ENCODE peak calls at places on chromosomes 6 and 20, in seven cellular contexts. I is prostate gland; N is Panc1; G is cardiac muscle cell; Z is PC-3; K is CD8-positive, alpha-beta memory T cell; A is OCI-LY7. T is an unnamed sample.

GRCh38 chr20:23049201-23049932 is at the start of gene THBD:
- DNase-seq in G (peak), Z (peak), K (no peak), I (peak), A (no peak), N (no peak), T (no peak)

GRCh38 chr6:113856571-113857564 is at the start of gene MARCKS:
- DNase-seq in K (peak), G (peak), N (no peak), A (peak), I (peak), Z (peak), T (no peak)

GRCh38 chr6:33317418-33317667 is 201 bp downstream of the ZBTB22 start:
- DNase-seq in I (no peak), G (no peak), Z (no peak), K (no peak), N (no peak), A (no peak), T (no peak)

GRCh38 chr6:108120311-108120710 is 45.5 kb upstream of the NR2E1 start:
- DNase-seq in A (no peak), K (no peak), Z (no peak), I (no peak), N (no peak), G (no peak), T (no peak)

GRCh38 chr6:43793875-43794242 is 23.8 kb downstream of the VEGFA start:
- DNase-seq in Z (no peak), G (no peak), I (no peak), N (no peak), K (no peak), A (no peak), T (no peak)

GRCh38 chr20:46206025-46206424 is 87.9 kb downstream of the CD40 start:
- DNase-seq in N (peak), I (no peak), Z (peak), A (no peak), G (peak), K (no peak), T (no peak)

GRCh38 chr6:5941188-5941587 is 65.5 kb downstream of the NRN1 start:
- DNase-seq in N (no peak), Z (no peak), K (no peak), G (peak), I (no peak), A (no peak), T (no peak)

GRCh38 chr6:125114248-125114858 is 39.2 kb upstream of the TPD52L1 start:
- DNase-seq in I (peak), K (peak), G (peak), Z (peak), A (peak), N (no peak), T (no peak)

GRCh38 chr20:48819089-48819488 is 8.7 kb downstream of the PREX1 start:
- DNase-seq in G (no peak), A (no peak), Z (no peak), I (no peak), N (no peak), K (no peak), T (no peak)
- H3K27ac ChIP-seq in G (no peak), A (peak), Z (no peak), I (no peak), N (no peak), K (peak), T (no peak)

DNA sequence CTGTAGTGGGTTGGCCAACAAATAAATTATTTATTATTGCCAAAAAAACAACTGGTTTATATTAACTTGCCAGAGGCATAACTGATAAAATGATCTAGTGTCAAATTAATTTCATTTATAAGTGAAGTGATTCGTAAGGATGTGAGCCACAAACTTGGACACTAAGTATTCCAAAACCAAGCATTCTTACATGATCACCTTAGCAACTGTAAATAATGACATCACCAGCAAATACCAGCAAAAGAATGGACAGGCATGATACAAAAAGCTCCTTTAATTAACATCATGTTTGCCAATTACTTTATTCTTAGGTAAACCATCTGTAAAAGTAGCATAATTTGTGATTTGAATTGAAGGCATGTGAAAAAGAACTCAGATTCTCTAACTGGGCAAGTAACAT is 17.2 kb upstream of the FNDC1 start:
- DNase-seq in K (no peak), N (no peak), A (no peak), G (no peak), Z (no peak), I (no peak), T (no peak)
- H3K27ac ChIP-seq in K (no peak), N (no peak), A (no peak), G (no peak), Z (no peak), I (no peak), T (no peak)

DNA sequence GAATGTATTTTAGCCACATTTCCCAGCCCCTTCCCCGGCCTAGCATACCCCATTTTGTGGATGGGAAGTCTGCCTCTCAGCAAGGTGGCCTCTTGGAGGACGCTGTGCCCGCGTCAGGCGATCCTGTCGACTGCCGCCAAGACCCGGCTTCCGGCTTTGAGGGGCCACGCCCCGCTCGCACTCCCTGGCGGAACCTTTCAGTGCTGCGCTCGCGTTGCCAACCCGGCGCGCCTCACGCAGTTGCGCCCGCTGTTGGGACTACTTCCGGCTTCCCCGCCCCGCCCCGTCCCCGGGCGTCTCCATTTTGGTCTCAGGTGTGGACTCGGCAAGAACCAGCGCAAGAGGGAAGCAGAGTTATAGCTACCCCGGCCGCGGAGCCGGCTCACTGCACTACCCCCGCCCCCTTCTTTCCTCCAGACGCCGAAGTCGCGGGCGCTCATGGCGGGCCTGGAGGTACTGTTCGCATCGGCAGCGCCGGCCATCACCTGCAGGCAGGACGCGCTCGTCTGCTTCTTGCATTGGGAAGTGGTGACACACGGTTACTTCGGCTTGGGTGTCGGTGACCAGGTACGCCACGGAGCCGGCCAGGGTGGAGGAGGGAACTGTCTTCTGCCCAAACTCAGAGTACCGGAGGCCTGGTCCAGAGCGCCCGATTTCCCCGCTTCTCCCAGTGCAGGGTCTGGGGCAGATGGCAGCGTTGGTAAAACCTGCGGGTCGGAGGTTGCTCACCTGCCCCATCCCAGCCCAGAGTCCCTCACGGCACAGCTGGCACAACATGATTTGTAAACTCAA is at the start of gene PSMF1:
- DNase-seq in N (peak), A (peak), G (peak), Z (peak), K (peak), I (peak), T (peak)
- H3K27ac ChIP-seq in N (peak), A (peak), G (peak), Z (peak), K (peak), I (peak), T (no peak)

GRCh38 chr6:82195619-82196018 is 51.9 kb downstream of the IBTK start:
- DNase-seq in I (no peak), A (no peak), K (no peak), Z (no peak), N (no peak), G (no peak), T (no peak)

GRCh38 chr6:82197784-82198183 is 49.8 kb downstream of the IBTK start:
- DNase-seq in N (no peak), A (no peak), Z (no peak), K (no peak), G (no peak), I (no peak), T (no peak)

GRCh38 chr6:82196159-82196558 is 51.4 kb downstream of the IBTK start:
- DNase-seq in A (no peak), I (no peak), N (no peak), Z (no peak), G (peak), K (no peak), T (no peak)
- H3K27ac ChIP-seq in A (no peak), I (no peak), N (no peak), Z (no peak), G (no peak), K (no peak), T (no peak)

DNA sequence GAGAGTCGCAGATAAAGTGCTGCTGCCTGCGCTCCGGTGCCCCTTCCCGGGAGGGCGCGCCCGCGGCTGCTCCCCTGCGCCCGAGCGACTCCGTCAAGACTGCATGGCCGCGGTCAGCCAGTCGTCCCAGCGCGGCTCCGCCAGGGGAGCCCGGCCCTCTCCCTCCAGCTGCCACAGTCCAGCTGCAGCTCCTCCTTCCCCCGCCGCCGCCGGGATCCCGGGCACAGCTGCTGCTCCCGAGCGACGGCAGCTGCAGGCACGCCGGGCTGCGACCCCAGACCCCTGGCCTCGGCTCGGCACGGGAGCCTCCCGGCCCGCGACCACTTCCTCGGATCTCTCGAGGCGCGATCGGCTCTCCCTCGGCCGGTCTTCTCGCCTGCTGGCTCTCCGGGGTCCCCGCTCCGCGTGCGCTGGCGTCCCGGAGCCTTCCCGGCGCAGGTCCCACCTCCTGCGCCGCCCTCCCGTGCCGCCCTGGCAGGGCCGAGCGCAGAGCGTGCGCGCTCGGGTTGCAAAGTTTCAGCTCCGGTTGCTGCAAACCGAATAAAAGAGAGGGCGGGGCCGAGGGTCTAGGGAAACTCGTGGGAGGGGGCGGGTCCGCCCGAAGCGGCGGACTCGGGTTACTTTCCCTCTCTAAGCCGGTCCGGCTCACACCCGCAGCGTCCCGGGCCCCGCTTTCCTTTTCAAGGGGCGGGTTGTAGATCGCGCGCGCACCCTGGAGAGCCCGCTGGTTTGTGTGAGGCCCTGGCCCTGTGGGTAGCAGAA is at the start of gene CNKSR3:
- DNase-seq in N (peak), G (peak), Z (peak), I (peak), A (no peak), K (peak), T (peak)
- H3K27ac ChIP-seq in N (peak), G (peak), Z (peak), I (peak), A (no peak), K (peak), T (no peak)